ENCODE peak calls at places on chromosomes 4 and X, in ten cellular contexts. S is sigmoid colon, L is psoas muscle, U is RWPE1, A is WTC11, E is cardiac muscle cell, V is heart right ventricle, R is spleen, B is adrenal gland, G is upper lobe of right lung. O is an unnamed sample.

GRCh38 chrX:14915596-14915995 is 42.4 kb downstream of the MOSPD2 start:
- DNase-seq in S (no peak), G (no peak), B (no peak), U (no peak), R (no peak), V (no peak), L (no peak), E (no peak), A (no peak), O (no peak)

GRCh38 chr4:768995-769394 is 56.9 kb downstream of the CPLX1 start:
- DNase-seq in R (no peak), L (peak; percentile 38), S (no peak), V (no peak), B (no peak), U (no peak), G (no peak), A (no peak), E (no peak), O (no peak)

GRCh38 chr4:119025440-119025839 is 110.2 kb upstream of the MYOZ2 start:
- DNase-seq in E (no peak), S (no peak), U (peak; percentile 58), A (no peak), L (peak; percentile 54), V (no peak), G (peak; percentile 63), B (peak; percentile 23), R (no peak), O (peak; percentile 55)

GRCh38 chrX:153622661-153623309 is 23.8 kb upstream of the CCNQ start:
- DNase-seq in E (no peak), S (no peak), R (no peak), A (no peak), V (no peak), B (no peak), L (no peak), G (no peak), U (no peak), O (no peak)

GRCh38 chr4:179695175-179695574 is 2252.9 kb upstream of the AGA start:
- DNase-seq in A (no peak), U (peak; percentile 1), G (no peak), V (no peak), R (no peak), B (no peak), L (no peak), E (no peak), S (no peak), O (no peak)

GRCh38 chr4:159070742-159071141 is 32.1 kb upstream of the RAPGEF2 start:
- DNase-seq in G (no peak), S (no peak), U (no peak), R (no peak), E (no peak), L (no peak), B (no peak), A (no peak), V (no peak), O (no peak)

GRCh38 chr4:151690164-151690856 is 70.5 kb downstream of the GATB start:
- DNase-seq in G (no peak), B (no peak), E (no peak), R (no peak), V (no peak), A (no peak), U (no peak), S (no peak), L (no peak), O (no peak)

GRCh38 chr4:83686166-83686565 is 150.3 kb downstream of the GPAT3 start:
- DNase-seq in B (no peak), A (no peak), R (no peak), L (no peak), E (no peak), U (peak; percentile 45), V (no peak), G (no peak), S (no peak), O (no peak)

GRCh38 chr4:13427599-13428325 is 56.4 kb downstream of the RAB28 start:
- DNase-seq in V (no peak), A (no peak), G (no peak), R (no peak), L (no peak), E (no peak), B (no peak), S (no peak), U (no peak), O (no peak)

GRCh38 chr4:153931804-153932203 is 142.9 kb upstream of the SFRP2 start:
- DNase-seq in L (no peak), G (no peak), V (no peak), U (no peak), A (no peak), B (no peak), E (no peak), R (no peak), S (no peak), O (no peak)

GRCh38 chrX:3663576-3664290 is 49.7 kb downstream of the PRKX start:
- DNase-seq in U (no peak), L (peak; percentile 52), V (no peak), E (no peak), G (peak; percentile 59), R (peak; percentile 81), A (no peak), S (no peak), B (peak; percentile 41), O (no peak)

GRCh38 chrX:68647156-68647957 is at the start of gene STARD8:
- DNase-seq in S (no peak), G (peak; percentile 61), E (peak; percentile 49), A (peak; percentile 54), L (peak; percentile 57), R (no peak), V (peak; percentile 40), U (peak; percentile 15), B (peak; percentile 49), O (no peak)

GRCh38 chr4:29277381-29277780 is 1442.8 kb upstream of the PCDH7 start:
- DNase-seq in G (no peak), U (peak; percentile 3), S (no peak), E (no peak), L (no peak), V (no peak), R (no peak), A (no peak), B (no peak), O (no peak)

GRCh38 chr4:89712141-89712540 is 124.8 kb downstream of the SNCA start:
- DNase-seq in S (no peak), L (no peak), E (no peak), V (no peak), A (no peak), U (no peak), B (no peak), G (no peak), R (no peak), O (no peak)

GRCh38 chr4:13445841-13446790 is 38.0 kb downstream of the RAB28 start:
- DNase-seq in E (peak; percentile 74), S (no peak), R (peak; percentile 44), A (peak; percentile 64), V (no peak), U (no peak), G (no peak), B (no peak), L (no peak), O (no peak)

GRCh38 chr4:147866532-147867271 is 134.8 kb downstream of the ARHGAP10 start:
- DNase-seq in S (peak; percentile 96), E (peak; percentile 94), R (peak; percentile 91), A (peak; percentile 95), V (peak; percentile 88), L (peak; percentile 95), B (peak; percentile 88), U (peak; percentile 74), G (peak; percentile 90), O (peak; percentile 99)

GRCh38 chr4:40502936-40503335 is 126.7 kb downstream of the RBM47 start:
- DNase-seq in A (no peak), B (no peak), G (no peak), U (no peak), V (no peak), L (no peak), E (no peak), S (no peak), R (no peak), O (no peak)

GRCh38 chr4:34158883-34159282 is 2085.4 kb downstream of the ARAP2 start:
- DNase-seq in B (no peak), L (no peak), G (no peak), R (no peak), V (no peak), E (no peak), A (no peak), S (no peak), U (peak; percentile 21), O (no peak)

GRCh38 chrX:50988649-50989048 is 78.1 kb downstream of the BMP15 start:
- DNase-seq in E (peak; percentile 43), S (no peak), A (peak; percentile 13), R (no peak), L (no peak), U (peak; percentile 4), V (no peak), G (no peak), B (no peak), O (peak; percentile 32)
- TF ChIP-seq CTCF in E (peak; percentile 44), S (peak; percentile 9), A (peak; percentile 38), R (peak; percentile 18), L (peak; percentile 43), U (peak; percentile 41), V (peak; percentile 59), G (peak; percentile 49), B (peak; percentile 53), O (no peak)

GRCh38 chrX:50206753-50207152 is 2.2 kb downstream of the CCNB3 start:
- DNase-seq in V (no peak), B (no peak), R (no peak), U (no peak), L (no peak), S (no peak), A (no peak), G (no peak), E (no peak), O (no peak)
- TF ChIP-seq CTCF in V (no peak), B (no peak), R (no peak), U (no peak), L (no peak), S (no peak), A (no peak), G (no peak), E (no peak), O (no peak)

DNA sequence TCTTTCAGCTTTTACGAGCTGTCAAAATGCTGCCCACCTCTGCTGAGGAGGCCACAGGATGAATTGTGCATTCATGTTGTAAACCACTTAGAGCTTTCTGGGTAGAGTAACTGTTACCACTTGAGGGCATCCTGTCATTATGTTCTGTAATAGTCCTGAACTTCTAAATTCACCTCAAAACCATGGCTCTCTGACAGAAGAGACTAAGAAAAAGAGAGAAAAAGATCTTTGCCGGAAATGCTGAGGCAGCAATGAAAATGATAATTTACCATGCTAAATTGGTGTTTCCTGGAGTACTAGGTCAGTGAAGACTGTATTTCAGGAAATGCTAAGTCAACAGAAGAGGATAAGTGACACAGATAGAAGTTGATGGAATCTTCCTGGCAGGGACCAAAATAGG is 942.3 kb upstream of the SLIT2 start:
- DNase-seq in G (no peak), B (no peak), L (no peak), E (peak; percentile 14), R (no peak), U (peak; percentile 2), V (no peak), A (no peak), S (no peak), O (no peak)
- TF ChIP-seq CTCF in G (peak; percentile 6), B (no peak), L (no peak), E (peak; percentile 50), R (peak; percentile 6), U (peak; percentile 24), V (peak; percentile 39), A (no peak), S (no peak), O (no peak)

DNA sequence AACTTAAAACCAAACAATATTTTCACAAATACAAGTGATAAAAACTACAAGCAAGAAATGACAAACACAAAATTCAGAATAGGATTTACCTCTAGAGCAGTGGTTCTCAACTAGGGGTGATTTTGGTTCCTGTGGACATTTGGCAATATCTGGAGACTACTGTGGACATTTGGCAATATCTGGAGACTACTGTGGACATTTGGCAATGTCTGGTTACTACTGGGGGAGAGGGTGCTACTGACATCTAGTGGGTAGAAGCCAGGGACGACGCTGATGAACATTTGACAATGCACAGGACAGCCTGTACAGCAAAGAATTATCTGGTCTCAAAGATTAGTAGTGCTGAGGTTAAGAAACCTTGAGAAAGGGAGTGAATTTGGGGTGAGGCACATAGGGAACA is 169.8 kb downstream of the CLCN4 start:
- DNase-seq in L (no peak), G (no peak), R (no peak), B (peak; percentile 22), A (no peak), U (no peak), S (no peak), V (no peak), E (no peak), O (no peak)
- TF ChIP-seq CTCF in L (peak; percentile 31), G (no peak), R (no peak), B (no peak), A (no peak), U (peak; percentile 9), S (no peak), V (peak; percentile 45), E (peak; percentile 41), O (no peak)

O was measured in mucosa of descending colon.